ENCODE peak calls at places on chromosome 22, in seven cellular contexts. S is HCT116, E is mucosa of descending colon, I is body of pancreas, X is spleen, O is gastrocnemius medialis, L is right cardiac atrium. F is an unnamed sample.
A peak's percentile ranks its signal among the peaks of the same experiment; 100 is the strongest.

GRCh38 chr22:20586403-20586745 is 79.0 kb downstream of the MED15 start:
- DNase-seq in L (no peak), S (no peak), I (no peak), X (peak; percentile 71), E (no peak), O (no peak), F (no peak)

GRCh38 chr22:48627966-48628365 is 1199.7 kb downstream of the BRD1 start:
- DNase-seq in I (no peak), S (no peak), L (peak; percentile 37), O (no peak), E (no peak), X (no peak), F (no peak)

GRCh38 chr22:44497218-44497903 is 672 bp downstream of the RTL6 start:
- DNase-seq in S (no peak), E (peak; percentile 58), L (peak; percentile 70), O (no peak), I (peak; percentile 25), X (peak; percentile 82), F (peak; percentile 9)

GRCh38 chr22:39731881-39732555 is 161.5 kb downstream of the CACNA1I start:
- DNase-seq in X (peak; percentile 68), L (no peak), I (no peak), O (no peak), S (no peak), E (no peak), F (no peak)

GRCh38 chr22:22487869-22488597 is 20.5 kb downstream of the ZNF280B start:
- DNase-seq in X (no peak), S (no peak), L (no peak), E (no peak), I (no peak), O (no peak), F (no peak)

GRCh38 chr22:19121631-19122142 is 525 bp downstream of the DGCR2 start:
- DNase-seq in S (no peak), L (peak; percentile 84), E (peak; percentile 75), X (peak; percentile 91), O (peak; percentile 95), I (peak; percentile 81), F (peak; percentile 24)

GRCh38 chr22:31238057-31238456 is 26.0 kb downstream of the LIMK2 start:
- DNase-seq in O (no peak), E (no peak), I (no peak), L (no peak), X (no peak), S (no peak), F (no peak)

GRCh38 chr22:19110064-19110458 is 12.2 kb downstream of the DGCR2 start:
- DNase-seq in L (no peak), O (peak; percentile 8), S (no peak), E (no peak), X (no peak), I (no peak), F (no peak)

GRCh38 chr22:17914474-17914873 is 109.9 kb downstream of the MICAL3 start:
- DNase-seq in L (no peak), O (peak; percentile 63), S (no peak), E (no peak), I (no peak), X (no peak), F (no peak)

GRCh38 chr22:17915188-17915587 is 109.2 kb downstream of the MICAL3 start:
- DNase-seq in E (no peak), S (no peak), X (no peak), I (no peak), O (peak; percentile 60), L (no peak), F (no peak)

GRCh38 chr22:17917490-17917983 is 106.8 kb downstream of the MICAL3 start:
- DNase-seq in E (peak; percentile 79), O (peak; percentile 67), I (no peak), X (peak; percentile 87), L (peak; percentile 77), S (no peak), F (no peak)

GRCh38 chr22:17915676-17916075 is 108.7 kb downstream of the MICAL3 start:
- DNase-seq in I (no peak), L (no peak), O (no peak), S (no peak), X (no peak), E (no peak), F (no peak)

GRCh38 chr22:17916226-17916889 is 108.0 kb downstream of the MICAL3 start:
- DNase-seq in X (no peak), S (no peak), I (no peak), E (no peak), L (no peak), O (no peak), F (no peak)
- H3K4me1 ChIP-seq in X (peaks cover 91% of the 10 kb centered on the region), S (peaks cover 17% of the 10 kb centered on the region), I (peaks cover 22% of the 10 kb centered on the region), E (peaks cover 26% of the 10 kb centered on the region), L (peaks cover 24% of the 10 kb centered on the region), O (peaks cover 79% of the 10 kb centered on the region), F (peaks cover 26% of the 10 kb centered on the region)

GRCh38 chr22:49960159-49960966 is at the start of gene PIM3:
- DNase-seq in S (peak; percentile 93), X (peak; percentile 97), E (peak; percentile 96), L (peak; percentile 97), I (peak; percentile 97), O (peak; percentile 97), F (peak; percentile 94)

GRCh38 chr22:49962751-49963646 is 2.4 kb downstream of the PIM3 start:
- DNase-seq in X (peak; percentile 87), S (no peak), E (peak; percentile 59), O (peak; percentile 54), L (peak; percentile 73), I (peak; percentile 30), F (no peak)

GRCh38 chr22:49962012-49962750 is 1.6 kb downstream of the PIM3 start:
- DNase-seq in X (peak; percentile 92), E (peak; percentile 88), L (peak; percentile 94), I (peak; percentile 91), S (no peak), O (peak; percentile 97), F (peak; percentile 76)

GRCh38 chr22:49960967-49961600 is 512 bp downstream of the PIM3 start:
- DNase-seq in I (peak; percentile 63), X (peak; percentile 93), O (peak; percentile 65), E (peak; percentile 77), S (no peak), L (peak; percentile 81), F (no peak)

GRCh38 chr22:49961601-49962011 is 1.0 kb downstream of the PIM3 start:
- DNase-seq in I (no peak), S (no peak), X (no peak), L (peak; percentile 65), O (no peak), E (no peak), F (no peak)
- H3K4me1 ChIP-seq in I (peaks cover 57% of the 10 kb centered on the region), S (peaks cover 25% of the 10 kb centered on the region), X (peaks cover 62% of the 10 kb centered on the region), L (peaks cover 14% of the 10 kb centered on the region), O (peaks cover 45% of the 10 kb centered on the region), E (peaks cover 37% of the 10 kb centered on the region), F (peaks cover 25% of the 10 kb centered on the region)

GRCh38 chr22:50474711-50475651 is at the start of gene SBF1:
- DNase-seq in X (peak; percentile 97), O (peak; percentile 89), E (peak; percentile 95), I (peak; percentile 95), S (peak; percentile 78), L (peak; percentile 97), F (peak; percentile 91)

GRCh38 chr22:50473855-50474671 is 772 bp downstream of the SBF1 start:
- DNase-seq in O (no peak), L (peak; percentile 77), I (peak; percentile 61), S (no peak), E (peak; percentile 70), X (peak; percentile 86), F (no peak)

GRCh38 chr22:50471962-50472361 is 2.9 kb downstream of the SBF1 start:
- DNase-seq in I (no peak), L (peak; percentile 30), X (no peak), O (no peak), E (no peak), S (no peak), F (no peak)

GRCh38 chr22:50471197-50471847 is 3.5 kb downstream of the SBF1 start:
- DNase-seq in I (no peak), O (no peak), L (peak; percentile 44), X (no peak), S (no peak), E (no peak), F (no peak)

DNA sequence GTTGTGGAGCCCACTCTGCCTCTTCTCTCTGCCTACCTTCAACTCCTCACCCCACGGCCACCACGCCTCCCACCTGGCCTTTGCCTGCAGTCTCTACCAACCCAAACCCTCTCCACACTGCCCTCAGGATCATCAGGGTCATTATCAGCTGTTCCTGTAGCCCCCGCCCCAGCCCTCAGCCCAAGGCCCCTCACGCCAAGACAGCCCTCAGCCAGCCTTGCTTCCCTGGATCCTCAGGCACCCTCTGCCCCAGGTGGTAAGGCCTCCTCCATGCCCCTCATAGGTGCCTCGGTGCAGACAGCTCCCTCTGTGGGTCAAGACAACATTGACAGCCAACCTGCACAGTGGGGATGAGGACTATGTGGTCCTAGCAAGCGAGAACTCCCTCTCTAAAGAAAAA is 1.7 kb downstream of the SBF1 start:
- DNase-seq in X (peak; percentile 79), I (no peak), S (peak; percentile 43), O (no peak), E (no peak), L (peak; percentile 29), F (no peak)
- H3K4me1 ChIP-seq in X (peaks cover 69% of the 10 kb centered on the region), I (peaks cover 56% of the 10 kb centered on the region), S (peaks cover 30% of the 10 kb centered on the region), O (peaks cover 54% of the 10 kb centered on the region), E (peaks cover 56% of the 10 kb centered on the region), L (peaks cover 13% of the 10 kb centered on the region), F (peaks cover 15% of the 10 kb centered on the region)

DNA sequence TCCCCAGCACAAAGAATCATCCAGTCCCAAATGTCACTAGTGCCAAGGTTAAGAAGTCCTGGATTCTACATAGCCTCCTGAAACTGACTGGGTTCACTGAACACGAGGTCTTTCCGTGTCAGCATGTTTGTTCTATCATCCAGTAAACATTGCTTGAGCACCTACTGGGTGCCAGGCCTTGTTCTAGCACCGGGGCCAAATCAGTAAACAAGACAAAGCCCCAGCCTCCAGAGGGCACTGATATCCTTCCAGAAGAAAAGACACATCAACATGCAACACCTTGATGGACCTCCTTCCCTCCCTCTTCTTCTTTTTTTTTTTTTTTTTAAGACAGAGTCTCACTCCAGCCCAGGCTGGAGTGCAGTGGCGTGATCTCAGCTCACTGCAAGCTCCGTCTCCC is 26.9 kb downstream of the TPST2 start:
- DNase-seq in X (no peak), L (no peak), S (no peak), I (peak; percentile 35), E (no peak), O (no peak), F (no peak)
- H3K4me1 ChIP-seq in X (peaks cover 77% of the 10 kb centered on the region), L (peaks cover 2% of the 10 kb centered on the region), S (peaks cover 2% of the 10 kb centered on the region), I (peaks cover 33% of the 10 kb centered on the region), E (no peaks in the 10 kb centered on the region), O (peaks cover 50% of the 10 kb centered on the region), F (peaks cover 15% of the 10 kb centered on the region)

DNA sequence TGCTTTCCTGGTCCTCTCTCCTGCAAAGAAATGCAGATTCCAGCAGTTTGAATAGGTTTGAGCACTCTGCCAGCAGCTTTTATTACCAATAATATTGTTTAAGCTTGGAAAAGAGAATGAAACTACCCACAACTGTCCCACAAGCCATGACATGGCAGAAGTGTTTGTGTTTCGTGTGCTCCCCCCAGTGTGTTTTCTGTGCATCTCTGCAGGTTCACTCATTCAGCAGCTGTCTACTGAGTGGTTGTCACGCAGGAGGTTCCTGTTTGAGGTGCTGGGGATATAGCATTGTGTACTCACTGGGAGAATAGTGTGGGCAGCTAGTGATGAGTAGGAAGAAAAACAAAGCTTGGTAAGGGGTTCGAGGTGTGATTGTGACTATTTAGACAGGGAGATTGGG is 55.3 kb upstream of the SUSD2 start:
- DNase-seq in L (no peak), O (no peak), S (no peak), X (no peak), E (no peak), I (no peak), F (no peak)
- H3K4me1 ChIP-seq in L (no peaks in the 10 kb centered on the region), O (no peaks in the 10 kb centered on the region), S (no peaks in the 10 kb centered on the region), X (peaks cover 17% of the 10 kb centered on the region), E (no peaks in the 10 kb centered on the region), I (no peaks in the 10 kb centered on the region), F (no peaks in the 10 kb centered on the region)

GRCh38 chr22:43304831-43305230 is 38.3 kb downstream of the SCUBE1 start:
- DNase-seq in X (no peak), L (no peak), O (no peak), S (no peak), I (no peak), E (no peak), F (no peak)
- H3K4me1 ChIP-seq in X (peaks cover 10% of the 10 kb centered on the region), L (no peaks in the 10 kb centered on the region), O (no peaks in the 10 kb centered on the region), S (no peaks in the 10 kb centered on the region), I (peaks cover 7% of the 10 kb centered on the region), E (no peaks in the 10 kb centered on the region), F (no peaks in the 10 kb centered on the region)

F was measured in neuronal stem cell.